ENCODE peak calls at places on chromosomes 6 and 20, in five cellular contexts. P is H1, G is HepG2, A is K562, J is GM12878. H is an unnamed sample.

GRCh38 chr6:135211306-135211702 is 30.2 kb downstream of the MYB start:
- DNase-seq in P (no peak), G (no peak), A (no peak), J (no peak), H (no peak)

GRCh38 chr20:46040902-46041535 is 12.0 kb downstream of the SLC12A5 start:
- DNase-seq in P (no peak), G (peak), A (peak), J (no peak), H (no peak)

GRCh38 chr6:39906318-39906761 is 27.9 kb downstream of the MOCS1 start:
- DNase-seq in P (no peak), G (no peak), A (no peak), J (no peak), H (no peak)

GRCh38 chr6:154624038-154624599 is 109.1 kb upstream of the SCAF8 start:
- DNase-seq in P (no peak), G (no peak), A (no peak), J (no peak), H (no peak)

GRCh38 chr6:109434456-109434855 is 6.0 kb downstream of the PPIL6 start:
- DNase-seq in P (no peak), G (no peak), A (no peak), J (no peak), H (no peak)

GRCh38 chr6:34514593-34515472 is 41.3 kb downstream of the SPDEF start:
- DNase-seq in P (no peak), G (no peak), A (peak), J (no peak), H (no peak)

GRCh38 chr6:129929433-129929832 is 68.3 kb upstream of the TMEM244 start:
- DNase-seq in P (no peak), G (no peak), A (no peak), J (no peak), H (no peak)

GRCh38 chr6:126176266-126176665 is 163.6 kb upstream of the CENPW start:
- DNase-seq in P (no peak), G (peak), A (peak), J (no peak), H (no peak)

GRCh38 chr20:4073852-4074741 is 58.7 kb upstream of the RNF24 start:
- DNase-seq in P (no peak), G (no peak), A (no peak), J (no peak), H (no peak)

GRCh38 chr6:121838842-121839241 is 403.4 kb downstream of the GJA1 start:
- DNase-seq in P (no peak), G (no peak), A (no peak), J (no peak), H (no peak)

GRCh38 chr6:166360243-166361079 is 18.1 kb upstream of the SFT2D1 start:
- DNase-seq in P (no peak), G (no peak), A (no peak), J (no peak), H (no peak)

GRCh38 chr6:20333870-20334269 is 67.8 kb upstream of the E2F3 start:
- DNase-seq in P (no peak), G (no peak), A (no peak), J (no peak), H (no peak)

GRCh38 chr6:152124432-152125074 is 317.1 kb downstream of the ESR1 start:
- DNase-seq in P (no peak), G (peak), A (peak), J (no peak), H (peak)

GRCh38 chr20:41086402-41087324 is 50.7 kb upstream of the PLCG1 start:
- DNase-seq in P (no peak), G (no peak), A (peak), J (no peak), H (no peak)

GRCh38 chr6:156351346-156351966 is 425.7 kb upstream of the ARID1B start:
- DNase-seq in P (no peak), G (no peak), A (no peak), J (no peak), H (no peak)

GRCh38 chr6:166307981-166308768 is at the start of gene PRR18:
- DNase-seq in P (no peak), G (no peak), A (no peak), J (peak), H (no peak)

GRCh38 chr6:452301-453067 is 60.9 kb downstream of the IRF4 start:
- DNase-seq in P (no peak), G (no peak), A (no peak), J (no peak), H (no peak)

GRCh38 chr6:18349350-18349749 is 37.8 kb upstream of the RNF144B start:
- DNase-seq in P (no peak), G (no peak), A (no peak), J (no peak), H (no peak)

GRCh38 chr6:29742191-29742590 is 19.0 kb downstream of the HLA-F start:
- DNase-seq in P (no peak), G (no peak), A (no peak), J (no peak), H (no peak)

GRCh38 chr6:29744131-29744530 is 20.9 kb downstream of the HLA-F start:
- DNase-seq in P (no peak), G (no peak), A (no peak), J (no peak), H (no peak)

GRCh38 chr6:29743568-29743967 is 20.3 kb downstream of the HLA-F start:
- DNase-seq in P (no peak), G (no peak), A (no peak), J (no peak), H (no peak)

GRCh38 chr6:29744621-29745020 is 21.4 kb downstream of the HLA-F start:
- DNase-seq in P (no peak), G (no peak), A (no peak), J (no peak), H (no peak)

GRCh38 chr6:29743025-29743424 is 19.8 kb downstream of the HLA-F start:
- DNase-seq in P (no peak), G (no peak), A (no peak), J (no peak), H (no peak)
- TF ChIP-seq POLR2AphosphoS5 in P (no peak), G (no peak), A (no peak), J (no peak), H (no peak)

GRCh38 chr6:157944983-157945931 is 36.4 kb upstream of the SYNJ2 start:
- DNase-seq in P (no peak), G (no peak), A (no peak), J (no peak), H (no peak)
- TF ChIP-seq ATF3 in P (no peak), G (no peak), A (peak), J (no peak), H (no peak)

GRCh38 chr20:62472020-62472342 is 3.8 kb downstream of the GATA5 start:
- DNase-seq in P (no peak), G (no peak), A (no peak), J (no peak), H (no peak)

GRCh38 chr20:62469352-62469751 is 6.4 kb downstream of the GATA5 start:
- DNase-seq in P (no peak), G (no peak), A (no peak), J (no peak), H (no peak)

GRCh38 chr20:62472343-62473199 is 3.2 kb downstream of the GATA5 start:
- DNase-seq in P (no peak), G (peak), A (no peak), J (no peak), H (no peak)

GRCh38 chr20:62470003-62470402 is 5.8 kb downstream of the GATA5 start:
- DNase-seq in P (no peak), G (no peak), A (no peak), J (no peak), H (no peak)

GRCh38 chr20:62470459-62470858 is 5.3 kb downstream of the GATA5 start:
- DNase-seq in P (no peak), G (no peak), A (no peak), J (no peak), H (no peak)
- TF ChIP-seq POLR2AphosphoS5 in P (no peak), G (no peak), A (no peak), J (no peak), H (no peak)

DNA sequence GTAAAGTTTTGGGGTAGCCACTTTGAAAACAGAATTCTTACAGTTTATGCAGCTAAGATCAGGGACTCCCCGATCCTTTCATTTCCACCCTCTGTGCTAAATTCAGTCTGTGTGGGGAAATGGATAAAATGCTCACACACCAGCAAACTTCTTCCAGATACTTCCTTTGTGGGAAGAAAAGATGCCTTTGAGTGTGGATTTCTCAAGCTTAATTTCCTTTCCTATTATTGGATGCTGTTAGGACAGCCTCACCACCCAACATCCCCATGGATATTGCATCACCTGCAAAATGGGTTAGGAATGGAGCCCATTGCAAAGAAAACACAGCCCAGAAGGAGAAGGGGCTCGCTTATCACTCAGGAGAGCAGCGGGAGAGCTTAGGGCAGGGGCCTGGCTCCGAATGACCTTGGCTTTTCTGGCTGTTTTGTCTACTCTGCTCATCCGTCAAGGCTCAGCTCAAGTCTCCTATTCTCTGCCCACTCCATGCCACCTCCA is 272.2 kb downstream of the CDC5L start:
- DNase-seq in P (no peak), G (no peak), A (no peak), J (no peak), H (no peak)
- TF ChIP-seq ATF3 in P (no peak), G (no peak), A (peak), J (no peak), H (no peak)

DNA sequence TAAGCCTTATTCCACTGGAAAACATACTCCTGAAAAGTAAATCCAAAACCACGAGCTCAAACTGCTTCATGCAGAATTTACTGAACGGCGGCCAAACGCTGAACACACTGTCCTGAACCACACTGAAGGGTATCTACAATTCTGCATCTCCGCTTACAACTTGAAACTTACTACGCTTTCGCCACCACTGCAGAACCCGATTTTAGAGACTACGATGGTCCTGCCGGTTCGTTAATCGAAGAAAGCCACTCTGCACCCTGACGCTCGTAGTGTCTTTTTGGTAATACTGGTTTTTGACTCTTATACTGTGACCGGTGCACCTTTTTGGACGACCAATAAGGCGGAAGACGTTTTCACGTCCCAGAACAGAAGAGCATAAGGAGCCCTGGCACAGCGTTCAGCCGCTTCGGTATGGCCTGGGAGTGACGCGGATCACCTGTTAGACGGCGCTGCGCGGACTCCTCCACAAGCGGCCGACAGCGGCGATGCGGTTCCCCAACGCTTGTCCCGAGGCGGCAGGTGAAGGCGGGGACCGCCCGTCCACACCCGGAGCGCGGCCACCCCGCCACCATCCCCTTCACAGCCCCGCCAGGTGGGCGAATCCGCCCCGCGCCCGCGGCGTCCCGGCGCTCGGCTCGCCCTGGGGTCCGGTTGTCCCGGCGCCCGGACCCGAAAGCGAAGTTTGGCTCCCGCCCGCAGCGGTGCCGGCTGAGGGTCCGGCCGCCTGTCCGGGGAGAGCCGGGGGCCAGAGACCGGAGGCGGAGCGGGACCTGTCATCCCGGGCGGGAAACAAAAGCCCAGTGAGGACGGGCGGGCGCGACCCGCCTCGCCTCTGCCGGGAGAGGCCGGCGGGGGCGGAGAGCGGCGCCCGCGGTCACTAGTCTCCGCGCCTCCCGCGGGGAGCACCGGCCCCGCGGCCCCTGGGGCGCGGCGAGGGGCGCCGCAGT is 784 bp downstream of the FKBP5 start:
- DNase-seq in P (no peak), G (no peak), A (peak), J (peak), H (peak)
- TF ChIP-seq POLR2AphosphoS5 in P (no peak), G (no peak), A (no peak), J (no peak), H (no peak)

GRCh38 chr20:14142964-14143627 is 147.8 kb downstream of the MACROD2 start:
- DNase-seq in P (no peak), G (no peak), A (no peak), J (no peak), H (no peak)
- TF ChIP-seq ATF3 in P (no peak), G (no peak), A (no peak), J (no peak), H (no peak)

H was measured in HCT116.